ENCODE peak calls at places on chromosomes 7 and 10, in four cellular contexts. K is IMR-90, X is A549, Z is stomach. W is an unnamed sample.

GRCh38 chr10:49119746-49120145 is 4.4 kb upstream of the VSTM4 start:
- DNase-seq in K (peak), X (no peak), Z (no peak), W (no peak)

GRCh38 chr10:46215426-46215825 is 71.4 kb upstream of the ANTXRL start:
- DNase-seq in K (no peak), X (no peak), Z (no peak), W (no peak)

GRCh38 chr10:116465541-116465940 is 37.9 kb downstream of the PNLIPRP3 start:
- DNase-seq in K (no peak), X (no peak), Z (no peak), W (no peak)

GRCh38 chr7:17195576-17195975 is 102.9 kb upstream of the AHR start:
- DNase-seq in K (no peak), X (no peak), Z (no peak), W (no peak)

GRCh38 chr7:131111-132094 is 61.0 kb upstream of the FAM20C start:
- DNase-seq in K (no peak), X (no peak), Z (no peak), W (no peak)

GRCh38 chr7:120741371-120742042 is 116.4 kb downstream of the TSPAN12 start:
- DNase-seq in K (no peak), X (no peak), Z (no peak), W (no peak)

GRCh38 chr10:75294518-75294865 is 58.7 kb upstream of the COMTD1 start:
- DNase-seq in K (no peak), X (no peak), Z (no peak), W (no peak)

GRCh38 chr10:43255644-43256431 is 11.0 kb downstream of the RASGEF1A start:
- DNase-seq in K (no peak), X (peak), Z (peak), W (peak)

GRCh38 chr10:67668448-67668847 is 27.5 kb downstream of the CTNNA3 start:
- DNase-seq in K (peak), X (no peak), Z (no peak), W (no peak)

GRCh38 chr7:116455009-116455408 is 44.5 kb upstream of the CAV2 start:
- DNase-seq in K (peak), X (no peak), Z (no peak), W (no peak)

GRCh38 chr7:45812946-45813345 is 59.9 kb downstream of the CCDC201 start:
- DNase-seq in K (no peak), X (no peak), Z (no peak), W (no peak)

GRCh38 chr10:4586756-4587155 is 239.3 kb upstream of the AKR1E2 start:
- DNase-seq in K (peak), X (no peak), Z (no peak), W (no peak)

GRCh38 chr10:73920084-73920483 is 9.2 kb downstream of the PLAU start:
- DNase-seq in K (no peak), X (no peak), Z (no peak), W (no peak)

GRCh38 chr10:121490906-121491519 is 107.2 kb downstream of the FGFR2 start:
- DNase-seq in K (no peak), X (no peak), Z (no peak), W (no peak)

GRCh38 chr10:132574783-132575319 is 37.3 kb downstream of the INPP5A start:
- DNase-seq in K (no peak), X (no peak), Z (no peak), W (no peak)

GRCh38 chr7:77627307-77627671 is 69.0 kb upstream of the RSBN1L start:
- DNase-seq in K (peak), X (no peak), Z (no peak), W (no peak)

DNA sequence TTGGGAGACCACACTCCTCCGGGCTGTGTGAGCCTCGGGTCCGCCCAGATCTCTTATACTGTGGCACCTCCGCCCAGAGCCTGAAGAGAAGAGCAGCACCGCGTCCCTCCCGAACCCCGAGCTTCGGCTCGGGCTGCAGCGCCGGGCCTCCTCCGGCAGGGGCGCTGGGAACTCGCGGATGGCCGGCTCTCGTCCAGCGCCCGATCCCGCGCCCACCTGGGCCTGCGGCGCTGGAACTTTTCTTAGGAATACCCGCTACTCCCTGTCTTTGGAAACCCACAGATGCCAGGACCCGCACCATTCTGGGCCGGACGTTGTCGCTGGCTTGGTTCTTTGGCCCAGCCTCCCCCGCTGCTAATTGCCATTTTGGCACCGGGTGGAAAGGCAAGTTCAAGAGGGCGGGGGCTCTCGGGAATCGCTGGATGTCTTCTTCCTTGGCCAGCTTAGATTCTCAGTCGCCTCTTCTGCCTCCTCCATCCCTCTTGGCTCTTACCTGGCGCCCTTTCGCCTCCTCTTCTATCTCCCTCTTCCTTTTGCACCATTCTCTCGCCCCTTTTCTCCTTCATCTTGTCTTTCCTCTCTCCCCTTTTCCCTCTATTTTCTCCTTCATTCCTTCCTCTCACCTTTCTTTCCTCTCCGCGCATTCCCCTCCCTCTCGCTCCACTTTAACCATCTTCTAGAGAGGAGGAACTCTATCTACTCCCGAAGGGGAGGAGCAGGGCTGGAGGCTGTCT is 2.1 kb upstream of the SORCS3 start:
- DNase-seq in K (no peak), X (peak), Z (no peak), W (peak)
- H3K4me3 ChIP-seq in K (no peak), X (peak), Z (peak), W (no peak)

GRCh38 chr10:101783736-101784118 is 481 bp upstream of the NPM3 start:
- DNase-seq in K (peak), X (no peak), Z (no peak), W (no peak)
- H3K4me3 ChIP-seq in K (peak), X (peak), Z (peak), W (peak)

DNA sequence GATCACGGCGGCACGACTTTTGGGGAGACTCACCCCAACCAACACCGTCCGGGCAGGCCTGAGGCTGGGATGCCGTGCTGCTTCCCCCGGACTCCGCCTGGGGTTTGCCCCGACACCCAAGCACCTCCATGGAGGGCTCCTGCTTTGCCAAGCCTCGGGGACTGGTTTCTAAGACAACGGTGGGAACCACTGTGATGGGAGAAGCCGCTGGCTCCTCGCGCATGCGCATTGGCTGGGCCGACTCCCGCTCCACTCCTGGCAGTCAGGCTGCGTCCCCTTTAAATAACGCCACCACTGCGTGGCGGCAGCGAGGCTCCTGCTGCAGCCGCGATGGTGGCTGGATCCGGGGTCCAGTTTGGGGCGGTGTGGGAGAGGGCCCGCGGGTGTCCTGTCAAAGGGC is 201.0 kb downstream of the ZNF716 start:
- DNase-seq in K (no peak), X (no peak), Z (no peak), W (no peak)
- H3K4me3 ChIP-seq in K (no peak), X (no peak), Z (no peak), W (no peak)

GRCh38 chr10:58590152-58590551 is 77.5 kb downstream of the BICC1 start:
- DNase-seq in K (peak), X (peak), Z (no peak), W (peak)

GRCh38 chr10:58588673-58589265 is 76.1 kb downstream of the BICC1 start:
- DNase-seq in K (no peak), X (no peak), Z (no peak), W (no peak)

GRCh38 chr10:58585425-58585824 is 72.8 kb downstream of the BICC1 start:
- DNase-seq in K (no peak), X (no peak), Z (no peak), W (no peak)

GRCh38 chr10:58587676-58588075 is 75.0 kb downstream of the BICC1 start:
- DNase-seq in K (no peak), X (no peak), Z (no peak), W (no peak)

DNA sequence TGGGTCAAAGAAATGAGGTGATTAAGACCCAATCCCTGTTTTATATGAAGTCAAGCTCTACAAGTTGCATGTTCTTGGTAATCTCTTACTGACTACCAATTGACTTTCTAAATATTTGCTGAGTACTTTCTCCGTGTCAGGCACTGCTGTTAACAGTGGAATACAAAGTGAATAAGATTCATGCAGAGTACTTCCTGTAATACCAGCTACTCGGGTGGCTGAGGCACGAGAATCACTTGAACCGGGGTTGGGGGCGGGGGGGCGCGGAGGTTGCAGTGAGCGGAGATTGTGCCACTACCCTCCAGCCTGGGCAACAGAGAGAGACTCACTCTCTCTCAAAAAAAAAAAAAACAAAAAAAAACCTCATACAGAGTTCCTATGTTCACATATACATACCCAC is 73.6 kb downstream of the BICC1 start:
- DNase-seq in K (no peak), X (no peak), Z (no peak), W (no peak)
- H3K4me3 ChIP-seq in K (no peak), X (no peak), Z (no peak), W (no peak)

DNA sequence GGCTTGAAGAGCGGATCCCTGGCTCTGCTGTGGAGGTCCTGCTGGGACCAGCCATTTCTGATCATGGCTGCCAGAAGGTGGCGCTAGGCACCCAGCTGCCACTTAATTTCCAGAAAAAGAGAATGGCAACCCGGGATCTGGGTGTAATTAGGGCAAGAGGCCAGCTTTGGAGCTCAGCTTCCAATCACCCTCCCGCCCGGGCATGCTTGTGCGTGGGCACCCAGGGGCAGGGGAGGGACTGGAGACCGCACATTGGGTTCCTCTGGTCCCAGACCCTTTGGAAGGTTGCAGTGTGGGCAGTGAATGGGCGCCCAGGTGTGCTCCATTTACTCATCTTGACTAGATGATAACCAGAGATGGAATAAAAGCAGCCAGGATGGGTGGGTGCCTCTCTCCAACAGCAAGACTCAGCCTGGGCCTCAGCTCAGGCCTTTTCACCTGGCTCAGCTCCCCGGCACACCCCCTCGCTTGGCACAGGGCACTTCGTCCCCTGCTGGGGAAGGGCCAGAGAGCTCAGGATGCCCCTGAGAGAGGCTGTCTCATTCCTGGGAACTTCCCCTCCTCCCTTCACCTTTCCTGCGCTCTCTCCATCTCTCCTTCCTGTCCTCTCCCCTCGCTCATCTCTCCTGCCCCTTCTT is 14.7 kb downstream of the FAM241B start:
- DNase-seq in K (peak), X (peak), Z (peak), W (peak)
- H3K4me3 ChIP-seq in K (no peak), X (no peak), Z (no peak), W (no peak)

DNA sequence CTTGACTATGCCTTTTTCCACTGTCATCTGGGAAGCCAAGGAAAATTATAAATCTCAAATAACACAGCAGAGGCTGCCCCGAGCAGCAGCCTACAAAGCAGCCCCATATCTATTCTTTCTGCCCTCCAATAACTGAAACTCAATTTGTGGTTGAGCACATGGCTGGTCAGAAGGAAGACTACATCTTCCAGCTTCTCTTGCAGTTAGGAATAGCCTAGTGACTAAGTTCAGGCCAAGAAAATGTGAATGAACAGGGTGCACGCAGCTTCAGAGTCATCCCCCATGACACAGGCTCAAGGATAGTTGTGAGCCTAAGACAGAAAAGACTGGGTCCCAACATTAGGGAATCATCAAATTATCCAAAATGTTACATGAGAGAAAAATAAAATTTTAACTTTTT is 42.3 kb downstream of the CHCHD3 start:
- DNase-seq in K (no peak), X (no peak), Z (no peak), W (no peak)
- H3K4me3 ChIP-seq in K (no peak), X (no peak), Z (no peak), W (no peak)

DNA sequence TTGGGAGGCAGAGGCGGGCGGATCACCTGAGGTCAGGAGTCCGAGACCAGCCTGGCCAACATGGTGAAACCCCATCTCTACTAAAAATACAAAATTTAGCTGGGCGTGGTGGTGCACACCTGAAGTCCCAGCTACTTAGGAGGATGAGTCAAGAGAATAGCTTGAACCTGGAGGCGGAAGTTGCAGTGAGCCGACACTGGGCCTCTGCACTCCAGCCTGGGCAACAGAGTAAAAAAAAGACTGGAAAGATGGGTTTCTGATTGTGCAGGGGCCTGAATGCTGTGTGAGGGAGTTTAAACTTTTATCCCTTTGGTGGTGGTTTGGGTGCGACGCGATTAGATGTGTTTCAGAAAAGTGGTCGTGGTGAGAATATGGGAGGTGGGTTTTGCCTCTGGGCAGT is 1.8 kb downstream of the CHST12 start:
- DNase-seq in K (no peak), X (no peak), Z (no peak), W (no peak)
- H3K4me3 ChIP-seq in K (no peak), X (no peak), Z (no peak), W (no peak)

GRCh38 chr10:88041243-88042161 is 178.1 kb downstream of the PTEN start:
- DNase-seq in K (peak), X (no peak), Z (no peak), W (no peak)

GRCh38 chr10:88045116-88045515 is 181.7 kb downstream of the PTEN start:
- DNase-seq in K (peak), X (no peak), Z (no peak), W (no peak)

GRCh38 chr10:88039496-88040200 is 176.2 kb downstream of the PTEN start:
- DNase-seq in K (peak), X (no peak), Z (no peak), W (no peak)

GRCh38 chr10:88045544-88046415 is 182.4 kb downstream of the PTEN start:
- DNase-seq in K (peak), X (no peak), Z (no peak), W (no peak)

GRCh38 chr10:88042162-88043100 is 179.0 kb downstream of the PTEN start:
- DNase-seq in K (peak), X (no peak), Z (peak), W (peak)
- H3K4me3 ChIP-seq in K (no peak), X (no peak), Z (no peak), W (no peak)

GRCh38 chr10:232061-232460 is 96.8 kb downstream of the ZMYND11 start:
- DNase-seq in K (no peak), X (no peak), Z (no peak), W (no peak)

GRCh38 chr10:230758-231157 is 95.5 kb downstream of the ZMYND11 start:
- DNase-seq in K (no peak), X (peak), Z (no peak), W (peak)

GRCh38 chr10:227014-227413 is 91.8 kb downstream of the ZMYND11 start:
- DNase-seq in K (peak), X (no peak), Z (no peak), W (no peak)

GRCh38 chr10:224571-224970 is 89.3 kb downstream of the ZMYND11 start:
- DNase-seq in K (no peak), X (no peak), Z (no peak), W (no peak)

DNA sequence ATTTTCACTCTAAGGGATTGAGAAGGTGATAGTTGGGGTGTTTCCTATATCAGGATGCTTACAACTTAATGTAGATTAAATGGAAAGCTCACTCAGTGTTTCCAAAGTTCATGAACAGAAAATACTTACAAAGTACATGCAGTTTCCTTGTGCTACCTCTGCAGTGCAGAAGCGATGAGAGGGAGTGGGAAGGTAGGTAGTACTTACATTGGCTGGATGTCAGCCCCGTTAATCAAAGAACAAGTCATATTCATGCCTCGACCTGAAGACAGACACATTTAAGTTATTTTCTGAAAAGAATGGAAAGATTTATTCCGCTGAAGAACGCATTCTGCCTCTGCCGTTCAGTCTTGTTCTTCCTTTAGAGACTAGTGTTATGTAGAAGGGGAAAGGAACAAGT is 93.1 kb downstream of the ZMYND11 start:
- DNase-seq in K (no peak), X (no peak), Z (no peak), W (no peak)
- H3K4me3 ChIP-seq in K (no peak), X (no peak), Z (no peak), W (no peak)

GRCh38 chr7:142798451-142799438 is 28.0 kb downstream of the PRSS2 start:
- DNase-seq in K (no peak), X (no peak), Z (no peak), W (no peak)
- H3K4me3 ChIP-seq in K (no peak), X (no peak), Z (peak), W (no peak)

W was measured in BE2C.